ENCODE peak calls at places on chromosomes 13 and 19, in ten cellular contexts. One of them, this sample, is unnamed.

GRCh38 chr13:33611016-33611805 is 206.7 kb upstream of the RFC3 start:
- DNase-seq in neural progenitor cell: peak
- DNase-seq in T follicular helper cell: no peak
- DNase-seq in activated naive CD8-positive, alpha-beta T cell treated with anti-CD3 and anti-CD28 coated beads, Interleukin-2, amount 10 ng/mL, durations not matched to agents 7 days and 5 days: no peak
- DNase-seq in AML-193: no peak
- DNase-seq in body of pancreas: peak
- DNase-seq in stimulated activated CD4-positive, alpha-beta T cell treated with anti-CD3 and anti-CD28 coated beads, Interleukin-15, amount 100 ng/mL, for 1 hour: no peak
- DNase-seq in aorta: peak
- DNase-seq in amniotic stem cell: no peak
- DNase-seq in left lobe of liver: peak
- DNase-seq in this sample: no peak

GRCh38 chr13:42047561-42048322 is 706 bp upstream of the DGKH start:
- DNase-seq in neural progenitor cell: peak
- DNase-seq in T follicular helper cell: no peak
- DNase-seq in activated naive CD8-positive, alpha-beta T cell treated with anti-CD3 and anti-CD28 coated beads, Interleukin-2, amount 10 ng/mL, durations not matched to agents 7 days and 5 days: peak
- DNase-seq in AML-193: no peak
- DNase-seq in body of pancreas: peak
- DNase-seq in stimulated activated CD4-positive, alpha-beta T cell treated with anti-CD3 and anti-CD28 coated beads, Interleukin-15, amount 100 ng/mL, for 1 hour: no peak
- DNase-seq in aorta: no peak
- DNase-seq in amniotic stem cell: peak
- DNase-seq in left lobe of liver: no peak
- DNase-seq in this sample: peak

GRCh38 chr13:44388427-44388826 is 14.8 kb downstream of the SERP2 start:
- DNase-seq in neural progenitor cell: peak
- DNase-seq in T follicular helper cell: no peak
- DNase-seq in activated naive CD8-positive, alpha-beta T cell treated with anti-CD3 and anti-CD28 coated beads, Interleukin-2, amount 10 ng/mL, durations not matched to agents 7 days and 5 days: no peak
- DNase-seq in AML-193: no peak
- DNase-seq in body of pancreas: no peak
- DNase-seq in stimulated activated CD4-positive, alpha-beta T cell treated with anti-CD3 and anti-CD28 coated beads, Interleukin-15, amount 100 ng/mL, for 1 hour: no peak
- DNase-seq in aorta: no peak
- DNase-seq in amniotic stem cell: no peak
- DNase-seq in left lobe of liver: no peak
- DNase-seq in this sample: no peak

GRCh38 chr13:23378009-23378632 is 55.4 kb downstream of the SACS start:
- DNase-seq in neural progenitor cell: no peak
- DNase-seq in T follicular helper cell: peak
- DNase-seq in activated naive CD8-positive, alpha-beta T cell treated with anti-CD3 and anti-CD28 coated beads, Interleukin-2, amount 10 ng/mL, durations not matched to agents 7 days and 5 days: no peak
- DNase-seq in AML-193: peak
- DNase-seq in body of pancreas: no peak
- DNase-seq in stimulated activated CD4-positive, alpha-beta T cell treated with anti-CD3 and anti-CD28 coated beads, Interleukin-15, amount 100 ng/mL, for 1 hour: peak
- DNase-seq in aorta: no peak
- DNase-seq in amniotic stem cell: peak
- DNase-seq in left lobe of liver: no peak
- DNase-seq in this sample: peak

GRCh38 chr13:112431734-112432133 is 55.6 kb downstream of the SPACA7 start:
- DNase-seq in neural progenitor cell: no peak
- DNase-seq in T follicular helper cell: no peak
- DNase-seq in activated naive CD8-positive, alpha-beta T cell treated with anti-CD3 and anti-CD28 coated beads, Interleukin-2, amount 10 ng/mL, durations not matched to agents 7 days and 5 days: no peak
- DNase-seq in AML-193: no peak
- DNase-seq in body of pancreas: no peak
- DNase-seq in stimulated activated CD4-positive, alpha-beta T cell treated with anti-CD3 and anti-CD28 coated beads, Interleukin-15, amount 100 ng/mL, for 1 hour: no peak
- DNase-seq in aorta: peak
- DNase-seq in amniotic stem cell: no peak
- DNase-seq in left lobe of liver: no peak
- DNase-seq in this sample: no peak

GRCh38 chr19:33471111-33471996 is 50.2 kb downstream of the PEPD start:
- DNase-seq in neural progenitor cell: no peak
- DNase-seq in T follicular helper cell: no peak
- DNase-seq in activated naive CD8-positive, alpha-beta T cell treated with anti-CD3 and anti-CD28 coated beads, Interleukin-2, amount 10 ng/mL, durations not matched to agents 7 days and 5 days: no peak
- DNase-seq in AML-193: no peak
- DNase-seq in body of pancreas: no peak
- DNase-seq in stimulated activated CD4-positive, alpha-beta T cell treated with anti-CD3 and anti-CD28 coated beads, Interleukin-15, amount 100 ng/mL, for 1 hour: no peak
- DNase-seq in aorta: peak
- DNase-seq in amniotic stem cell: no peak
- DNase-seq in left lobe of liver: peak
- DNase-seq in this sample: no peak

GRCh38 chr13:95185851-95186250 is 115.4 kb downstream of the ABCC4 start:
- DNase-seq in neural progenitor cell: no peak
- DNase-seq in T follicular helper cell: peak
- DNase-seq in activated naive CD8-positive, alpha-beta T cell treated with anti-CD3 and anti-CD28 coated beads, Interleukin-2, amount 10 ng/mL, durations not matched to agents 7 days and 5 days: no peak
- DNase-seq in AML-193: peak
- DNase-seq in body of pancreas: no peak
- DNase-seq in stimulated activated CD4-positive, alpha-beta T cell treated with anti-CD3 and anti-CD28 coated beads, Interleukin-15, amount 100 ng/mL, for 1 hour: no peak
- DNase-seq in aorta: no peak
- DNase-seq in amniotic stem cell: no peak
- DNase-seq in left lobe of liver: no peak
- DNase-seq in this sample: no peak

GRCh38 chr19:31639306-31639705 is 290.1 kb upstream of the TSHZ3 start:
- DNase-seq in neural progenitor cell: no peak
- DNase-seq in T follicular helper cell: no peak
- DNase-seq in activated naive CD8-positive, alpha-beta T cell treated with anti-CD3 and anti-CD28 coated beads, Interleukin-2, amount 10 ng/mL, durations not matched to agents 7 days and 5 days: no peak
- DNase-seq in AML-193: no peak
- DNase-seq in body of pancreas: no peak
- DNase-seq in stimulated activated CD4-positive, alpha-beta T cell treated with anti-CD3 and anti-CD28 coated beads, Interleukin-15, amount 100 ng/mL, for 1 hour: no peak
- DNase-seq in aorta: no peak
- DNase-seq in amniotic stem cell: no peak
- DNase-seq in left lobe of liver: no peak
- DNase-seq in this sample: no peak

GRCh38 chr19:54302252-54302651 is 10.7 kb downstream of the LILRA5 start:
- DNase-seq in neural progenitor cell: no peak
- DNase-seq in T follicular helper cell: no peak
- DNase-seq in activated naive CD8-positive, alpha-beta T cell treated with anti-CD3 and anti-CD28 coated beads, Interleukin-2, amount 10 ng/mL, durations not matched to agents 7 days and 5 days: no peak
- DNase-seq in AML-193: peak
- DNase-seq in body of pancreas: no peak
- DNase-seq in stimulated activated CD4-positive, alpha-beta T cell treated with anti-CD3 and anti-CD28 coated beads, Interleukin-15, amount 100 ng/mL, for 1 hour: no peak
- DNase-seq in aorta: no peak
- DNase-seq in amniotic stem cell: no peak
- DNase-seq in left lobe of liver: no peak
- DNase-seq in this sample: no peak

GRCh38 chr13:111650626-111651025 is 330.2 kb downstream of the TEX29 start:
- DNase-seq in neural progenitor cell: no peak
- DNase-seq in T follicular helper cell: no peak
- DNase-seq in activated naive CD8-positive, alpha-beta T cell treated with anti-CD3 and anti-CD28 coated beads, Interleukin-2, amount 10 ng/mL, durations not matched to agents 7 days and 5 days: no peak
- DNase-seq in AML-193: no peak
- DNase-seq in body of pancreas: no peak
- DNase-seq in stimulated activated CD4-positive, alpha-beta T cell treated with anti-CD3 and anti-CD28 coated beads, Interleukin-15, amount 100 ng/mL, for 1 hour: no peak
- DNase-seq in aorta: no peak
- DNase-seq in amniotic stem cell: no peak
- DNase-seq in left lobe of liver: no peak
- DNase-seq in this sample: no peak

GRCh38 chr19:10173527-10173926 is 21.2 kb downstream of the DNMT1 start:
- DNase-seq in neural progenitor cell: no peak
- DNase-seq in T follicular helper cell: no peak
- DNase-seq in activated naive CD8-positive, alpha-beta T cell treated with anti-CD3 and anti-CD28 coated beads, Interleukin-2, amount 10 ng/mL, durations not matched to agents 7 days and 5 days: no peak
- DNase-seq in AML-193: no peak
- DNase-seq in body of pancreas: no peak
- DNase-seq in stimulated activated CD4-positive, alpha-beta T cell treated with anti-CD3 and anti-CD28 coated beads, Interleukin-15, amount 100 ng/mL, for 1 hour: no peak
- DNase-seq in aorta: no peak
- DNase-seq in amniotic stem cell: no peak
- DNase-seq in left lobe of liver: no peak
- DNase-seq in this sample: no peak

GRCh38 chr13:42814868-42815267 is 33.5 kb downstream of the FAM216B start:
- DNase-seq in neural progenitor cell: no peak
- DNase-seq in T follicular helper cell: no peak
- DNase-seq in activated naive CD8-positive, alpha-beta T cell treated with anti-CD3 and anti-CD28 coated beads, Interleukin-2, amount 10 ng/mL, durations not matched to agents 7 days and 5 days: no peak
- DNase-seq in AML-193: no peak
- DNase-seq in body of pancreas: no peak
- DNase-seq in stimulated activated CD4-positive, alpha-beta T cell treated with anti-CD3 and anti-CD28 coated beads, Interleukin-15, amount 100 ng/mL, for 1 hour: no peak
- DNase-seq in aorta: no peak
- DNase-seq in amniotic stem cell: peak
- DNase-seq in left lobe of liver: no peak
- DNase-seq in this sample: no peak

GRCh38 chr19:6362024-6362344 is 653 bp downstream of the CLPP start:
- DNase-seq in neural progenitor cell: no peak
- DNase-seq in T follicular helper cell: no peak
- DNase-seq in activated naive CD8-positive, alpha-beta T cell treated with anti-CD3 and anti-CD28 coated beads, Interleukin-2, amount 10 ng/mL, durations not matched to agents 7 days and 5 days: no peak
- DNase-seq in AML-193: no peak
- DNase-seq in body of pancreas: no peak
- DNase-seq in stimulated activated CD4-positive, alpha-beta T cell treated with anti-CD3 and anti-CD28 coated beads, Interleukin-15, amount 100 ng/mL, for 1 hour: no peak
- DNase-seq in aorta: no peak
- DNase-seq in amniotic stem cell: no peak
- DNase-seq in left lobe of liver: peak
- DNase-seq in this sample: peak

GRCh38 chr19:49870309-49870901 is 3.0 kb upstream of the PNKP start:
- DNase-seq in neural progenitor cell: no peak
- DNase-seq in T follicular helper cell: no peak
- DNase-seq in activated naive CD8-positive, alpha-beta T cell treated with anti-CD3 and anti-CD28 coated beads, Interleukin-2, amount 10 ng/mL, durations not matched to agents 7 days and 5 days: no peak
- DNase-seq in AML-193: no peak
- DNase-seq in body of pancreas: no peak
- DNase-seq in stimulated activated CD4-positive, alpha-beta T cell treated with anti-CD3 and anti-CD28 coated beads, Interleukin-15, amount 100 ng/mL, for 1 hour: no peak
- DNase-seq in aorta: no peak
- DNase-seq in amniotic stem cell: no peak
- DNase-seq in left lobe of liver: no peak
- DNase-seq in this sample: no peak

GRCh38 chr13:102466836-102467235 is 65.0 kb upstream of the FGF14 start:
- DNase-seq in neural progenitor cell: no peak
- DNase-seq in T follicular helper cell: no peak
- DNase-seq in activated naive CD8-positive, alpha-beta T cell treated with anti-CD3 and anti-CD28 coated beads, Interleukin-2, amount 10 ng/mL, durations not matched to agents 7 days and 5 days: no peak
- DNase-seq in AML-193: no peak
- DNase-seq in body of pancreas: no peak
- DNase-seq in stimulated activated CD4-positive, alpha-beta T cell treated with anti-CD3 and anti-CD28 coated beads, Interleukin-15, amount 100 ng/mL, for 1 hour: no peak
- DNase-seq in aorta: no peak
- DNase-seq in amniotic stem cell: no peak
- DNase-seq in left lobe of liver: no peak
- DNase-seq in this sample: no peak

GRCh38 chr19:21322528-21322927 is 6.7 kb downstream of the ZNF708 start:
- DNase-seq in neural progenitor cell: no peak
- DNase-seq in T follicular helper cell: no peak
- DNase-seq in activated naive CD8-positive, alpha-beta T cell treated with anti-CD3 and anti-CD28 coated beads, Interleukin-2, amount 10 ng/mL, durations not matched to agents 7 days and 5 days: no peak
- DNase-seq in AML-193: no peak
- DNase-seq in body of pancreas: no peak
- DNase-seq in stimulated activated CD4-positive, alpha-beta T cell treated with anti-CD3 and anti-CD28 coated beads, Interleukin-15, amount 100 ng/mL, for 1 hour: no peak
- DNase-seq in aorta: no peak
- DNase-seq in amniotic stem cell: no peak
- DNase-seq in left lobe of liver: no peak
- DNase-seq in this sample: no peak

GRCh38 chr19:49151339-49152217 is 3.6 kb downstream of the HRC start:
- DNase-seq in neural progenitor cell: peak
- DNase-seq in T follicular helper cell: no peak
- DNase-seq in activated naive CD8-positive, alpha-beta T cell treated with anti-CD3 and anti-CD28 coated beads, Interleukin-2, amount 10 ng/mL, durations not matched to agents 7 days and 5 days: peak
- DNase-seq in AML-193: no peak
- DNase-seq in body of pancreas: peak
- DNase-seq in stimulated activated CD4-positive, alpha-beta T cell treated with anti-CD3 and anti-CD28 coated beads, Interleukin-15, amount 100 ng/mL, for 1 hour: no peak
- DNase-seq in aorta: peak
- DNase-seq in amniotic stem cell: no peak
- DNase-seq in left lobe of liver: peak
- DNase-seq in this sample: peak

GRCh38 chr13:30360586-30360985 is 53.2 kb upstream of the KATNAL1 start:
- DNase-seq in neural progenitor cell: no peak
- DNase-seq in T follicular helper cell: no peak
- DNase-seq in activated naive CD8-positive, alpha-beta T cell treated with anti-CD3 and anti-CD28 coated beads, Interleukin-2, amount 10 ng/mL, durations not matched to agents 7 days and 5 days: no peak
- DNase-seq in AML-193: no peak
- DNase-seq in body of pancreas: no peak
- DNase-seq in stimulated activated CD4-positive, alpha-beta T cell treated with anti-CD3 and anti-CD28 coated beads, Interleukin-15, amount 100 ng/mL, for 1 hour: no peak
- DNase-seq in aorta: no peak
- DNase-seq in amniotic stem cell: no peak
- DNase-seq in left lobe of liver: no peak
- DNase-seq in this sample: no peak

GRCh38 chr19:2101417-2102335 is 5.0 kb downstream of the IZUMO4 start:
- DNase-seq in neural progenitor cell: no peak
- DNase-seq in T follicular helper cell: no peak
- DNase-seq in activated naive CD8-positive, alpha-beta T cell treated with anti-CD3 and anti-CD28 coated beads, Interleukin-2, amount 10 ng/mL, durations not matched to agents 7 days and 5 days: no peak
- DNase-seq in AML-193: no peak
- DNase-seq in body of pancreas: no peak
- DNase-seq in stimulated activated CD4-positive, alpha-beta T cell treated with anti-CD3 and anti-CD28 coated beads, Interleukin-15, amount 100 ng/mL, for 1 hour: no peak
- DNase-seq in aorta: no peak
- DNase-seq in amniotic stem cell: no peak
- DNase-seq in left lobe of liver: no peak
- DNase-seq in this sample: no peak

GRCh38 chr13:99822820-99823219 is 148.7 kb downstream of the ZIC5 start:
- DNase-seq in neural progenitor cell: no peak
- DNase-seq in T follicular helper cell: no peak
- DNase-seq in activated naive CD8-positive, alpha-beta T cell treated with anti-CD3 and anti-CD28 coated beads, Interleukin-2, amount 10 ng/mL, durations not matched to agents 7 days and 5 days: no peak
- DNase-seq in AML-193: no peak
- DNase-seq in body of pancreas: no peak
- DNase-seq in stimulated activated CD4-positive, alpha-beta T cell treated with anti-CD3 and anti-CD28 coated beads, Interleukin-15, amount 100 ng/mL, for 1 hour: no peak
- DNase-seq in aorta: no peak
- DNase-seq in amniotic stem cell: no peak
- DNase-seq in left lobe of liver: no peak
- DNase-seq in this sample: no peak

GRCh38 chr13:21429217-21429616 is 29.9 kb downstream of the ZDHHC20 start:
- DNase-seq in neural progenitor cell: no peak
- DNase-seq in T follicular helper cell: no peak
- DNase-seq in activated naive CD8-positive, alpha-beta T cell treated with anti-CD3 and anti-CD28 coated beads, Interleukin-2, amount 10 ng/mL, durations not matched to agents 7 days and 5 days: no peak
- DNase-seq in AML-193: no peak
- DNase-seq in body of pancreas: no peak
- DNase-seq in stimulated activated CD4-positive, alpha-beta T cell treated with anti-CD3 and anti-CD28 coated beads, Interleukin-15, amount 100 ng/mL, for 1 hour: no peak
- DNase-seq in aorta: no peak
- DNase-seq in amniotic stem cell: no peak
- DNase-seq in left lobe of liver: no peak
- DNase-seq in this sample: no peak

GRCh38 chr13:63864171-63864902 is 2448.7 kb upstream of the PCDH20 start:
- DNase-seq in neural progenitor cell: no peak
- DNase-seq in T follicular helper cell: no peak
- DNase-seq in activated naive CD8-positive, alpha-beta T cell treated with anti-CD3 and anti-CD28 coated beads, Interleukin-2, amount 10 ng/mL, durations not matched to agents 7 days and 5 days: no peak
- DNase-seq in AML-193: no peak
- DNase-seq in body of pancreas: no peak
- DNase-seq in stimulated activated CD4-positive, alpha-beta T cell treated with anti-CD3 and anti-CD28 coated beads, Interleukin-15, amount 100 ng/mL, for 1 hour: no peak
- DNase-seq in aorta: no peak
- DNase-seq in amniotic stem cell: no peak
- DNase-seq in left lobe of liver: no peak
- DNase-seq in this sample: no peak

GRCh38 chr13:37014609-37015008 is 14.0 kb downstream of the EXOSC8 start:
- DNase-seq in neural progenitor cell: no peak
- DNase-seq in T follicular helper cell: no peak
- DNase-seq in activated naive CD8-positive, alpha-beta T cell treated with anti-CD3 and anti-CD28 coated beads, Interleukin-2, amount 10 ng/mL, durations not matched to agents 7 days and 5 days: no peak
- DNase-seq in AML-193: no peak
- DNase-seq in body of pancreas: no peak
- DNase-seq in stimulated activated CD4-positive, alpha-beta T cell treated with anti-CD3 and anti-CD28 coated beads, Interleukin-15, amount 100 ng/mL, for 1 hour: no peak
- DNase-seq in aorta: no peak
- DNase-seq in amniotic stem cell: no peak
- DNase-seq in left lobe of liver: no peak
- DNase-seq in this sample: no peak

GRCh38 chr19:29086182-29086581 is 126.8 kb downstream of the UQCRFS1 start:
- DNase-seq in neural progenitor cell: no peak
- DNase-seq in T follicular helper cell: no peak
- DNase-seq in activated naive CD8-positive, alpha-beta T cell treated with anti-CD3 and anti-CD28 coated beads, Interleukin-2, amount 10 ng/mL, durations not matched to agents 7 days and 5 days: no peak
- DNase-seq in AML-193: no peak
- DNase-seq in body of pancreas: no peak
- DNase-seq in stimulated activated CD4-positive, alpha-beta T cell treated with anti-CD3 and anti-CD28 coated beads, Interleukin-15, amount 100 ng/mL, for 1 hour: no peak
- DNase-seq in aorta: no peak
- DNase-seq in amniotic stem cell: no peak
- DNase-seq in left lobe of liver: no peak
- DNase-seq in this sample: no peak

GRCh38 chr19:31591258-31591657 is 242.0 kb upstream of the TSHZ3 start:
- DNase-seq in neural progenitor cell: no peak
- DNase-seq in T follicular helper cell: no peak
- DNase-seq in activated naive CD8-positive, alpha-beta T cell treated with anti-CD3 and anti-CD28 coated beads, Interleukin-2, amount 10 ng/mL, durations not matched to agents 7 days and 5 days: no peak
- DNase-seq in AML-193: no peak
- DNase-seq in body of pancreas: no peak
- DNase-seq in stimulated activated CD4-positive, alpha-beta T cell treated with anti-CD3 and anti-CD28 coated beads, Interleukin-15, amount 100 ng/mL, for 1 hour: no peak
- DNase-seq in aorta: no peak
- DNase-seq in amniotic stem cell: no peak
- DNase-seq in left lobe of liver: no peak
- DNase-seq in this sample: no peak

GRCh38 chr13:113849981-113850721 is 13.7 kb downstream of the GAS6 start:
- DNase-seq in neural progenitor cell: no peak
- DNase-seq in T follicular helper cell: no peak
- DNase-seq in activated naive CD8-positive, alpha-beta T cell treated with anti-CD3 and anti-CD28 coated beads, Interleukin-2, amount 10 ng/mL, durations not matched to agents 7 days and 5 days: no peak
- DNase-seq in AML-193: no peak
- DNase-seq in body of pancreas: no peak
- DNase-seq in stimulated activated CD4-positive, alpha-beta T cell treated with anti-CD3 and anti-CD28 coated beads, Interleukin-15, amount 100 ng/mL, for 1 hour: no peak
- DNase-seq in aorta: no peak
- DNase-seq in amniotic stem cell: no peak
- DNase-seq in left lobe of liver: peak
- DNase-seq in this sample: peak

GRCh38 chr13:48304132-48304876 is 753 bp downstream of the RB1 start:
- DNase-seq in neural progenitor cell: peak
- DNase-seq in T follicular helper cell: no peak
- DNase-seq in activated naive CD8-positive, alpha-beta T cell treated with anti-CD3 and anti-CD28 coated beads, Interleukin-2, amount 10 ng/mL, durations not matched to agents 7 days and 5 days: peak
- DNase-seq in AML-193: peak
- DNase-seq in body of pancreas: peak
- DNase-seq in stimulated activated CD4-positive, alpha-beta T cell treated with anti-CD3 and anti-CD28 coated beads, Interleukin-15, amount 100 ng/mL, for 1 hour: no peak
- DNase-seq in aorta: no peak
- DNase-seq in amniotic stem cell: no peak
- DNase-seq in left lobe of liver: no peak
- DNase-seq in this sample: peak

GRCh38 chr19:38280030-38280921 is 15.9 kb downstream of the SPINT2 start:
- DNase-seq in neural progenitor cell: no peak
- DNase-seq in T follicular helper cell: no peak
- DNase-seq in activated naive CD8-positive, alpha-beta T cell treated with anti-CD3 and anti-CD28 coated beads, Interleukin-2, amount 10 ng/mL, durations not matched to agents 7 days and 5 days: no peak
- DNase-seq in AML-193: no peak
- DNase-seq in body of pancreas: no peak
- DNase-seq in stimulated activated CD4-positive, alpha-beta T cell treated with anti-CD3 and anti-CD28 coated beads, Interleukin-15, amount 100 ng/mL, for 1 hour: no peak
- DNase-seq in aorta: no peak
- DNase-seq in amniotic stem cell: no peak
- DNase-seq in left lobe of liver: no peak
- DNase-seq in this sample: no peak

This sample was measured in colonic mucosa.